ENCODE peak calls at places on chromosomes 11 and 22, in nine cellular contexts. C, E, O, Q, L, X, J, R and Z are unnamed samples.

GRCh38 chr11:116185551-116185950 is 587.2 kb downstream of the BUD13 start:
- DNase-seq in L (no peak), J (no peak), C (no peak), X (no peak), O (no peak), Q (no peak), E (no peak), R (no peak), Z (no peak)

GRCh38 chr11:645536-645935 is 8.5 kb downstream of the DRD4 start:
- DNase-seq in R (no peak), C (no peak), L (no peak), O (no peak), X (no peak), J (no peak), Q (no peak), E (no peak), Z (no peak)

GRCh38 chr11:1772270-1773130 is 8.8 kb upstream of the CTSD start:
- DNase-seq in X (peak; percentile 95), J (peak; percentile 42), Q (peak; percentile 18), L (peak; percentile 85), O (no peak), C (no peak), R (peak; percentile 43), E (peak; percentile 72), Z (peak; percentile 88)

GRCh38 chr11:114683007-114683406 is 4.7 kb downstream of the NXPE2 start:
- DNase-seq in Q (no peak), C (no peak), E (no peak), X (no peak), J (no peak), L (no peak), O (no peak), R (no peak), Z (no peak)

GRCh38 chr11:12280199-12280837 is 97.1 kb upstream of the PARVA start:
- DNase-seq in Q (no peak), J (no peak), O (no peak), X (no peak), E (no peak), L (no peak), C (no peak), R (no peak), Z (no peak)

GRCh38 chr22:36432592-36433317 is 45.0 kb upstream of the MYH9 start:
- DNase-seq in L (no peak), C (no peak), O (no peak), X (peak; percentile 64), E (no peak), Q (no peak), J (no peak), R (no peak), Z (no peak)

GRCh38 chr11:72940417-72940816 is 126.2 kb downstream of the ATG16L2 start:
- DNase-seq in X (no peak), Q (no peak), L (no peak), C (no peak), O (no peak), R (no peak), E (no peak), J (no peak), Z (no peak)

GRCh38 chr11:65791719-65792213 is 4.9 kb downstream of the OVOL1 start:
- DNase-seq in E (peak; percentile 61), L (no peak), J (peak; percentile 94), O (no peak), R (no peak), Q (no peak), C (peak; percentile 35), X (peak; percentile 23), Z (peak; percentile 64)

GRCh38 chr11:62545437-62546243 is 966 bp downstream of the AHNAK start:
- DNase-seq in X (peak; percentile 96), R (peak; percentile 74), C (no peak), O (no peak), E (peak; percentile 72), J (no peak), Q (peak; percentile 39), L (peak; percentile 90), Z (peak; percentile 89)

GRCh38 chr11:47161134-47161854 is 15.4 kb downstream of the ARFGAP2 start:
- DNase-seq in L (peak; percentile 51), X (peak; percentile 70), E (peak; percentile 55), Q (peak; percentile 48), R (peak; percentile 86), J (peak; percentile 79), C (peak; percentile 43), O (no peak), Z (peak; percentile 66)

GRCh38 chr22:42630901-42631602 is 9.3 kb downstream of the ATP5MGL start:
- DNase-seq in O (no peak), E (no peak), C (no peak), X (peak; percentile 66), Q (no peak), R (no peak), J (peak; percentile 20), L (no peak), Z (no peak)

GRCh38 chr22:19834599-19834998 is 20.1 kb downstream of the GNB1L start:
- DNase-seq in L (no peak), O (no peak), E (no peak), X (no peak), C (no peak), Q (no peak), R (no peak), J (no peak), Z (no peak)

GRCh38 chr22:23218867-23219251 is 38.5 kb downstream of the BCR start:
- DNase-seq in E (no peak), J (no peak), Q (no peak), C (no peak), O (no peak), L (no peak), X (no peak), R (peak; percentile 58), Z (no peak)

GRCh38 chr11:134939905-134940304 is 527.9 kb upstream of the B3GAT1 start:
- DNase-seq in O (no peak), Q (no peak), E (no peak), C (no peak), L (no peak), R (no peak), J (no peak), X (no peak), Z (no peak)

GRCh38 chr11:69953356-69953755 is 124.8 kb upstream of the ANO1 start:
- DNase-seq in J (no peak), O (no peak), R (no peak), L (no peak), C (no peak), X (no peak), E (no peak), Q (no peak), Z (no peak)

GRCh38 chr11:77108436-77108835 is 5.8 kb downstream of the OMP start:
- DNase-seq in C (no peak), O (no peak), Q (no peak), L (no peak), J (no peak), X (no peak), R (no peak), E (no peak), Z (no peak)

GRCh38 chr11:132866783-132867545 is 665.3 kb downstream of the OPCML start:
- DNase-seq in X (no peak), E (no peak), L (no peak), Q (no peak), C (no peak), R (no peak), O (no peak), J (no peak), Z (no peak)

GRCh38 chr11:74669311-74670160 is 61.7 kb downstream of the CHRDL2 start:
- DNase-seq in O (no peak), C (no peak), R (no peak), E (no peak), J (no peak), Q (no peak), L (no peak), X (no peak), Z (no peak)

GRCh38 chr11:35662649-35663407 is at the start of gene TRIM44:
- DNase-seq in R (peak; percentile 68), E (peak; percentile 86), Q (peak; percentile 83), J (peak; percentile 71), X (peak; percentile 90), L (peak; percentile 81), O (peak; percentile 53), C (peak; percentile 63), Z (peak; percentile 87)

GRCh38 chr11:44936951-44937543 is 13.6 kb downstream of the TP53I11 start:
- DNase-seq in O (no peak), J (no peak), E (no peak), R (no peak), Q (no peak), C (no peak), X (no peak), L (no peak), Z (no peak)

GRCh38 chr11:119175493-119176077 is 7.1 kb downstream of the NLRX1 start:
- DNase-seq in E (no peak), J (no peak), R (no peak), X (peak; percentile 35), Q (no peak), L (no peak), C (no peak), O (no peak), Z (peak; percentile 23)

GRCh38 chr11:19697721-19698121 is 14.9 kb upstream of the NAV2 start:
- DNase-seq in O (no peak), R (no peak), E (no peak), C (no peak), Q (no peak), X (no peak), L (no peak), J (no peak), Z (no peak)

GRCh38 chr22:41563051-41563711 is 2.4 kb downstream of the CSDC2 start:
- DNase-seq in E (no peak), L (peak; percentile 54), C (no peak), R (no peak), X (peak; percentile 92), J (no peak), O (no peak), Q (no peak), Z (no peak)

GRCh38 chr11:86214710-86215109 is 29.8 kb upstream of the EED start:
- DNase-seq in Q (no peak), L (no peak), C (no peak), X (no peak), O (no peak), E (peak; percentile 83), R (no peak), J (no peak), Z (no peak)

GRCh38 chr11:129460714-129461113 is 85.1 kb downstream of the BARX2 start:
- DNase-seq in Q (no peak), X (no peak), E (no peak), R (no peak), C (no peak), O (no peak), J (no peak), L (no peak), Z (no peak)

GRCh38 chr11:102879801-102880200 is 5.0 kb upstream of the MMP12 start:
- DNase-seq in Q (no peak), E (no peak), X (no peak), O (no peak), J (no peak), R (no peak), L (no peak), C (no peak), Z (no peak)

GRCh38 chr11:64725601-64726139 is 2.7 kb upstream of the NRXN2 start:
- DNase-seq in Q (no peak), E (no peak), J (no peak), X (no peak), R (no peak), O (no peak), L (no peak), C (no peak), Z (no peak)

GRCh38 chr11:35276396-35276795 is 137.4 kb downstream of the CD44 start:
- DNase-seq in L (no peak), O (no peak), X (no peak), E (peak; percentile 14), R (no peak), C (no peak), Q (peak; percentile 16), J (no peak), Z (peak; percentile 46)

GRCh38 chr11:100602716-100603115 is 84.4 kb upstream of the ARHGAP42 start:
- DNase-seq in J (no peak), L (no peak), Q (no peak), O (no peak), C (no peak), E (no peak), X (no peak), R (no peak), Z (no peak)

GRCh38 chr11:86990520-86990919 is 35.3 kb upstream of the FZD4 start:
- DNase-seq in E (no peak), O (no peak), L (no peak), X (peak; percentile 71), Q (no peak), J (no peak), C (no peak), R (no peak), Z (peak; percentile 29)

GRCh38 chr11:123057604-123058305 is 4.2 kb downstream of the HSPA8 start:
- DNase-seq in R (no peak), Q (no peak), X (peak; percentile 27), J (no peak), C (no peak), E (no peak), O (no peak), L (no peak), Z (no peak)